ENCODE peak calls at places on chromosomes 3 and 15, in four cellular contexts. H, E, I and K are unnamed samples.

GRCh38 chr3:115913069-115913686 is 289.9 kb downstream of the GAP43 start:
- DNase-seq in H (no peak), I (peak; percentile 5), E (no peak), K (peak; percentile 47)

GRCh38 chr15:89654311-89654761 is 931 bp downstream of the KIF7 start:
- DNase-seq in H (peak; percentile 45), E (peak; percentile 65), I (no peak), K (peak; percentile 38)

GRCh38 chr3:172142074-172143059 is 103.0 kb downstream of the FNDC3B start:
- DNase-seq in I (no peak), E (peak; percentile 67), H (peak; percentile 93), K (peak; percentile 92)

GRCh38 chr15:22888120-22888859 is 49.8 kb downstream of the NIPA2 start:
- DNase-seq in H (peak; percentile 99), I (no peak), E (peak; percentile 94), K (peak; percentile 98)

GRCh38 chr3:195068045-195068444 is 202.9 kb downstream of the XXYLT1 start:
- DNase-seq in H (peak; percentile 2), E (no peak), I (no peak), K (peak; percentile 48)

GRCh38 chr3:53161345-53161819 is 373 bp downstream of the PRKCD start:
- DNase-seq in I (no peak), H (no peak), E (no peak), K (no peak)

GRCh38 chr3:77772459-77772858 is 732.6 kb downstream of the ROBO2 start:
- DNase-seq in E (no peak), H (no peak), I (no peak), K (no peak)

GRCh38 chr15:90214553-90215205 is 13.5 kb downstream of the SEMA4B start:
- DNase-seq in H (no peak), E (no peak), I (no peak), K (peak; percentile 32)

GRCh38 chr15:71496336-71496955 is 313.9 kb upstream of the NR2E3 start:
- DNase-seq in I (no peak), E (no peak), H (peak; percentile 29), K (no peak)

GRCh38 chr15:75123395-75123794 is 78.3 kb upstream of the C15orf39 start:
- DNase-seq in E (peak; percentile 87), I (no peak), H (peak; percentile 85), K (peak; percentile 70)

GRCh38 chr3:101690972-101691371 is 4.5 kb upstream of the RPL24 start:
- DNase-seq in I (peak; percentile 23), E (no peak), H (no peak), K (no peak)

GRCh38 chr15:95930659-95931375 is 399.7 kb upstream of the NR2F2 start:
- DNase-seq in I (peak; percentile 57), E (no peak), H (no peak), K (no peak)

GRCh38 chr3:50122071-50122470 is 33.1 kb upstream of the SEMA3F start:
- DNase-seq in H (no peak), I (no peak), E (no peak), K (peak; percentile 43)

GRCh38 chr3:10396083-10396482 is 75.2 kb upstream of the SEC13 start:
- DNase-seq in E (no peak), I (no peak), H (no peak), K (no peak)

GRCh38 chr3:49007771-49008528 is 759 bp downstream of the WDR6 start:
- DNase-seq in H (peak; percentile 80), I (peak; percentile 85), E (peak; percentile 91), K (peak; percentile 90)

GRCh38 chr15:76823903-76824302 is 81.2 kb downstream of the SCAPER start:
- DNase-seq in H (peak; percentile 14), E (no peak), I (no peak), K (no peak)

GRCh38 chr3:163159306-163159705 is 1662.7 kb downstream of the OTOL1 start:
- DNase-seq in H (no peak), I (no peak), E (no peak), K (no peak)

GRCh38 chr3:78112266-78112665 is 1072.4 kb downstream of the ROBO2 start:
- DNase-seq in E (no peak), I (no peak), H (no peak), K (peak; percentile 68)

GRCh38 chr3:42721690-42722089 is 19.1 kb upstream of the HHATL start:
- DNase-seq in E (no peak), I (no peak), H (no peak), K (no peak)

GRCh38 chr3:170356596-170357175 is 829 bp upstream of the SKIL start:
- DNase-seq in H (peak; percentile 78), I (peak; percentile 91), E (peak; percentile 86), K (no peak)

GRCh38 chr3:104102386-104102785 is 1264.3 kb upstream of the ALCAM start:
- DNase-seq in E (peak; percentile 68), I (no peak), H (peak; percentile 45), K (peak; percentile 88)

GRCh38 chr15:59632714-59633113 is 21.1 kb downstream of the GCNT3 start:
- DNase-seq in I (no peak), H (no peak), E (no peak), K (peak; percentile 23)

GRCh38 chr3:13093687-13094086 is 20.5 kb upstream of the IQSEC1 start:
- DNase-seq in H (peak; percentile 5), E (no peak), I (peak; percentile 91), K (peak; percentile 12)

GRCh38 chr3:38359038-38359437 is 12.5 kb downstream of the XYLB start:
- DNase-seq in H (no peak), E (no peak), I (no peak), K (no peak)

GRCh38 chr3:192413461-192413860 is 313.9 kb downstream of the FGF12 start:
- DNase-seq in E (no peak), H (peak; percentile 48), I (no peak), K (no peak)

GRCh38 chr3:30607032-30607833 is 832 bp downstream of the TGFBR2 start:
- DNase-seq in H (peak; percentile 58), E (no peak), I (no peak), K (peak; percentile 58)

GRCh38 chr3:152469238-152470025 is 200.7 kb downstream of the MBNL1 start:
- DNase-seq in E (no peak), H (no peak), I (no peak), K (no peak)

GRCh38 chr3:131705558-131706051 is 202.8 kb upstream of the MRPL3 start:
- DNase-seq in I (no peak), E (no peak), H (peak; percentile 76), K (peak; percentile 7)

GRCh38 chr15:74725241-74725774 is at the start of gene CYP1A1:
- DNase-seq in H (peak; percentile 4), E (no peak), I (peak; percentile 35), K (peak; percentile 8)

GRCh38 chr3:5301671-5302297 is 114.3 kb downstream of the EDEM1 start:
- DNase-seq in H (no peak), I (no peak), E (peak; percentile 24), K (no peak)

GRCh38 chr15:55858661-55859060 is 115.7 kb upstream of the PRTG start:
- DNase-seq in E (peak; percentile 50), H (peak; percentile 25), I (no peak), K (peak; percentile 66)

GRCh38 chr15:33161209-33161608 is 33.3 kb downstream of the FMN1 start:
- DNase-seq in H (no peak), E (no peak), I (no peak), K (no peak)

GRCh38 chr15:33157636-33158035 is 36.9 kb downstream of the FMN1 start:
- DNase-seq in I (no peak), E (no peak), H (no peak), K (no peak)

GRCh38 chr15:33158359-33158758 is 36.2 kb downstream of the FMN1 start:
- DNase-seq in H (no peak), I (no peak), E (no peak), K (no peak)

GRCh38 chr15:33160581-33161165 is 33.8 kb downstream of the FMN1 start:
- DNase-seq in E (no peak), H (no peak), I (no peak), K (peak; percentile 54)

GRCh38 chr15:33160054-33160453 is 34.5 kb downstream of the FMN1 start:
- DNase-seq in H (no peak), E (no peak), I (no peak), K (no peak)
- TF ChIP-seq CTCF in H (no peak), E (peak; percentile 15), I (no peak), K (peak; percentile 29)

DNA sequence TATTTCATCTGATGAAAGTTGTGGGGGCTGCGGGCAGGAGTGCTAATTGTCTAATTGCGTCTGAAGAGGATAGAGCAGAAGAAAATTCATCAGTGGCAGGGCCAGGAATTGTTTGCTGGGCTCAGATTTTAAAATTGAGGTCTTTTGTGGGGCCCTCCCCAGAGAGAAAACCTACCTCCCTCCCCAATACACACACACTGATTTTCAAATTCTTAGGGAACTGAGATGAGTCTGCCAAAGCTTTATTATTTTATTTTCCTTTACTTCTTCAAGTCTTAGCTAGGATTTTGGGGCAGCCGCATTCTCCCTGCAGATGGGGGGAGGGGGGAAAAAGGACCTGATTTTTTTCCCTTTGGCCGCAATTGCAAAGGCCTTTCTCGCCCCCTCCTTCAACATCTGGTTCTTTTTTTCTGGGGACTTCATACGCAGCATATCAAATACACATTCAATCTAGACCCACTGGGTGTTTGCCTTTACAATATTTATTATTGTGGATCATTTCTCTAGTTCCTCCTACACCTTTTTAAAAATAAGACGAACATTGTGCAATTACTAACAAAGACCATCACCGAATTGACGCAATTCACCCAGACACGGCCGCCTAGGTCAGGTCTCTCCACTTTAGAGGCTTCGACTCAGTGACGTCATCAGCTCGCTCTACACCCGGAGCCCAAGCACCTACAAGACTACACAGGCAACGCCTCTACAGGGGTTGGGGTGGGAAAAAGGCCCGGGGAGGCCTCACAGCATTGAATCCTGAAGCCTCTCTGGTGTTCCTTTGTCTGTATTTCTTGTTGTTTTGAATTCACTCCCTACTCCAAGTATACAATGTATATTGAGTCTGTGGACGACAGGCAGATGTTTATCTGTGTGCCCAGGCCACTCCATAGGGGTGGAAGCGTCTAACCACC is 16.8 kb downstream of the ZIC4 start:
- DNase-seq in I (no peak), E (no peak), H (no peak), K (peak; percentile 88)
- H3K4me3 ChIP-seq in I (no peak overlapping the region), E (no peak overlapping the region), H (no peak overlapping the region), K (peak overlapping the region; percentile 47)

DNA sequence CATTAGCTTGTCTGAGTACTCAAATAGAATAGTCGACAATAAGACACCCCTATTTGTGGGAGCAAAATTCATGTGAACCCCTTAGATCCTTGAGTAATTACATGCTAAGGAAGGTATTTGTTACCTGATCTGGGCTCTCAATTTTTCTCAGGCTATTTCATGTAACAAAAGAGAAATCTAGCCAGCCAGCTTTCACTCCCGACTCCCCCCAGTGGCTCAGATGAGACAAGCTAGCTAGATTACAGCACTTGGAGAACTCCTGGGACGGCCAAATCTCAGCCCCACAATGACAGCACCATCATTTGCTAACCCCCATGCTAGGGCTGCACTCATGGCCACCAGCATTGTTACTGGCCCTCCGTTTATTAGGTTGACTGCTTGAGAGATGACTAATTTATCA is 41.3 kb downstream of the GLDN start:
- DNase-seq in E (peak; percentile 43), I (peak; percentile 59), H (peak; percentile 39), K (peak; percentile 77)
- TF ChIP-seq CTCF in E (peak; percentile 89), I (peak; percentile 54), H (peak; percentile 85), K (peak; percentile 92)

DNA sequence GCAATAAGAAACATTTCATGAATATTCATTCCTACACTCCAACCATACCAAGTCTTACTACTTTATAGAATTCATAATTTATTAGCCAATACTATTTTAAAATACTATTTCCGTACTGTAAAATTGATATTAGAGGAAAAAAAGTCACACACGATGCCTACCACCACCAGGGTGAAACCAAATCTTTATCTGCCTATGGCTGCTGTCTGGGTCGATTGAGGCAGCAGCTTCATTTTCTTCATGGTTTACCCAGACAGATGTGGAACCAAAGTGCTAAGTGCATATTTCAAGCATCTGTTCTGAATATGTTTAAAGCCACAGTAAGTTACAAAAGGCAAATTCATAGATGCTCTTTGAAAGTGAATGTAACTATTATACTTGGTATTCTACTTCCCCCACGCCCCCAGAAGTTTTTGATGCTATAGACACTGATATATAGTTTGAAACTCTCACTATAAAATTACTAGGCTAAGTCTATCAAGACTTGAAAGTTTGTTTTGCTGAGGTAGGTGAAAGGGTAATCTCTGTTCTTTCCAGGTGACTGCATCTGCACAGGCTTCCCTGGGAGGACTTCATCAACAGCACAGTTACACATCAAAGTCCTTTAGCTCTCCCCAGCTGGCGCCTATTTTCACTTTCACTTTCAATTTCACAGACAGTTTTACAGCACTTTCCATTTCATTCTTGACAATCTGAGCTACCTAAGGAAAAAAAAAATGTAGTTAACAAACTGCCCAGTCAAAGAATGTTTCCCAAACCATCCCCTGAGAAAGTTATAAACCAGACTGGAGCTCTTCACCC is 113.9 kb downstream of the POLQ start:
- DNase-seq in I (no peak), E (peak; percentile 44), H (peak; percentile 47), K (peak; percentile 78)
- H3K4me3 ChIP-seq in I (no peak overlapping the region), E (peak overlapping the region; percentile 59), H (peak overlapping the region; percentile 44), K (peak overlapping the region; percentile 46)